ENCODE peak calls at places on chromosomes 12 and 14, in six cellular contexts. N is GM12878, B is HepG2, S is H1, K is HCT116, M is SK-N-SH. D is an unnamed sample.
A peak's percentile ranks its signal among the peaks of the same experiment; 100 is the strongest.

GRCh38 chr14:58072288-58073071 is 79.5 kb downstream of the ARMH4 start:
- DNase-seq in N (peak; percentile 13), B (peak; percentile 56), S (peak; percentile 65), K (peak; percentile 65), M (peak; percentile 46), D (peak; percentile 79)

GRCh38 chr12:49055978-49056754 is 4.4 kb downstream of the KMT2D start:
- DNase-seq in N (peak; percentile 65), B (peak; percentile 62), S (no peak), K (peak; percentile 35), M (peak; percentile 81), D (peak; percentile 68)

GRCh38 chr12:1911598-1912575 is 6.6 kb downstream of the CACNA2D4 start:
- DNase-seq in N (no peak), B (no peak), S (peak; percentile 40), K (no peak), M (peak; percentile 16), D (no peak)

GRCh38 chr12:110721570-110721969 is 21.1 kb downstream of the PPP1CC start:
- DNase-seq in N (no peak), B (no peak), S (no peak), K (no peak), M (no peak), D (no peak)

GRCh38 chr14:50225067-50225973 is 6.1 kb downstream of the SOS2 start:
- DNase-seq in N (no peak), B (peak; percentile 16), S (no peak), K (no peak), M (peak; percentile 16), D (no peak)

GRCh38 chr12:124152733-124153132 is 142.2 kb upstream of the RFLNA start:
- DNase-seq in N (no peak), B (no peak), S (no peak), K (no peak), M (no peak), D (no peak)

GRCh38 chr12:120630139-120630895 is 10.1 kb upstream of the CABP1 start:
- DNase-seq in N (no peak), B (no peak), S (no peak), K (no peak), M (peak; percentile 61), D (no peak)

GRCh38 chr14:21467620-21468019 is 9.1 kb downstream of the RAB2B start:
- DNase-seq in N (no peak), B (no peak), S (no peak), K (no peak), M (no peak), D (no peak)

GRCh38 chr12:111437816-111438454 is 32.2 kb downstream of the SH2B3 start:
- DNase-seq in N (no peak), B (no peak), S (no peak), K (no peak), M (no peak), D (no peak)

GRCh38 chr14:71551291-71551955 is 380.8 kb upstream of the RGS6 start:
- DNase-seq in N (no peak), B (no peak), S (no peak), K (no peak), M (no peak), D (peak; percentile 35)

GRCh38 chr14:65100905-65101541 is 1.3 kb downstream of the MAX start:
- DNase-seq in N (no peak), B (no peak), S (no peak), K (no peak), M (no peak), D (no peak)

DNA sequence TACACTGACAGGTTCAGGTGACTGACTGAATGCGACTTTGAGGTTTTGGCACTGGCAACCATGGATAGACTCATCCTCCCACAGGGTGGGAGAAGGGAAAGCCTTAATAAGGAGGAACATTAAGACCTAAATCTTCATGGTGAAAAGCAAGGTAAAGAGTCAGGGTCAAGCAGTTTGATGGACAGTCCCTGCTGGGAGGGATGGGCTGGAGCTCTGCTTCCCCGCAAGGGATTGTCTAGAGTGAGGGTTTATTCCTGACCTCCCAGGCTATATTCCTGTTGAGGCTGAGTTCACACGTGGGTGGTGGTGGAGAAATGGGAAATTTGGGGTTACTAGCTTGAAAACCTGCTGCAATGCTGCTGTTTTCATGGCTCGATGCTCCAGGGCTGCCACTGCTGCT is 9.4 kb upstream of the STAC3 start:
- DNase-seq in N (no peak), B (no peak), S (no peak), K (no peak), M (no peak), D (no peak)
- TF ChIP-seq JUND in N (no peak), B (no peak), S (no peak), K (no peak), M (no peak), D (no peak)

DNA sequence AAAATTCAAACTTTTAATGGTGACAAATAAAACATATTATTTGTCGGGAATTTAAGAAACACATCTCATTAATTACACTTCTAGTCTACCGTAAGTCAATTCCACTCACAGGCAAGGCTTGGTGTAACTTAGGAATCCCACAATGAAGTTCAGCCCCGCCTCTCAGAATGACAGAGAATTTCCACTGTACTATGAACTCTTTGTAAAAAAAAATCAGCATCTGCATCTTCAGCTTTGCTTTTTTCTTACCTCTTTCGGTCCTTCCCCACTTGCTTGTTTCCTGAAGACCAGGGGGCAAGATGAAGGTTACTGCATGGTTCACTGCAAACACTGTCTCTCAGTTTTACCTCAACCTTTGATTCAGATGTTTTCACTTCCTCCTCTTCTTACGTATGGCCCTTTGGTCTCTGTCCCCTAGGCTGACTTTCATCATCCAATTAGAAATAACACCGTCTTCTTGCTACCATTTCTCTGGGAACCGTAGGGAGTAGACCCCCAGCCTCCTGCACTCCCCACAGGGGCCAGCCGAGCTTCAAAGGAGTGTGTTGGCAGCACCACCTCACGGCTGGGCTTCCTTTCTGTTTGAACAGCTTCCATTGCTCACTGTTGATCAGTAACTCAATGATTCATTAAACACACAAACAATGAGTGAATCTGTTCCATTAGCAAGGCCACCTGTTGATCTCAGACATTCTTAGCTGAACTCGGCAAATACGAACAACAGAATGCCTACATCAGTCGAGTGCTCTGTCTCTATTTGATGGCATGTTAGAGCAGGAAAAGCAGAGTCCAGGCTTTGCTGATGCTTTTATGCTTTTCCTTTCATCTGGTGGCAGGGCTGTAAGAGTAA is 343.0 kb downstream of the BMP4 start:
- DNase-seq in N (peak; percentile 98), B (peak; percentile 100), S (no peak), K (peak; percentile 86), M (no peak), D (no peak)
- TF ChIP-seq JUND in N (peak; percentile 54), B (peak; percentile 99), S (no peak), K (peak; percentile 92), M (no peak), D (no peak)

DNA sequence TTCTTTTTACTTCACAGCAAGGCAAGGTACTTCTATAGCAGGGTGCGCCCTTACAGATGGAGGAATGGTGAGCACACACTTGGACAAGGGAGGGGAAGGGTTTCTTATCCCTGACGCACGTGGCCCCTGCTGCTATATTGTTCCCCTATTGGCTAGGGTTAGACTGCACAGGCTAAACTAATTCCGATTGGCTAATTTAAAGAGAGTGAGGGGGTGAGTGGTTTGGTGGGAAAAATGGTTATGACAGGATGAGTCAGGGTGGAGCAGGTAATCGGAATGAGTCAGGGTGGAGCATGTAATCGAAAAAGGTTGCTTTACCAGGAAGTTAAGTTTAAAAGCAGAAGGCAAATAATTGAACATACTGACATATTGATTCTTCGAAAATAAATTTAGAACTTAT is 23.7 kb upstream of the RAB21 start:
- DNase-seq in N (no peak), B (no peak), S (no peak), K (no peak), M (no peak), D (no peak)
- TF ChIP-seq JUND in N (no peak), B (no peak), S (no peak), K (no peak), M (no peak), D (no peak)

GRCh38 chr12:57521475-57522018 is 1.1 kb upstream of the MBD6 start:
- DNase-seq in N (no peak), B (peak; percentile 72), S (peak; percentile 62), K (no peak), M (no peak), D (peak; percentile 88)
- TF ChIP-seq JUND in N (no peak), B (no peak), S (no peak), K (no peak), M (no peak), D (no peak)

GRCh38 chr12:24977060-24977459 is 28.2 kb upstream of the BCAT1 start:
- DNase-seq in N (no peak), B (no peak), S (no peak), K (no peak), M (no peak), D (no peak)

GRCh38 chr12:24979971-24980730 is 31.2 kb upstream of the BCAT1 start:
- DNase-seq in N (no peak), B (peak; percentile 6), S (no peak), K (no peak), M (no peak), D (no peak)

GRCh38 chr12:24982250-24982649 is 33.3 kb upstream of the BCAT1 start:
- DNase-seq in N (no peak), B (no peak), S (no peak), K (no peak), M (no peak), D (no peak)

GRCh38 chr12:24977711-24978110 is 28.8 kb upstream of the BCAT1 start:
- DNase-seq in N (no peak), B (no peak), S (no peak), K (no peak), M (no peak), D (no peak)

DNA sequence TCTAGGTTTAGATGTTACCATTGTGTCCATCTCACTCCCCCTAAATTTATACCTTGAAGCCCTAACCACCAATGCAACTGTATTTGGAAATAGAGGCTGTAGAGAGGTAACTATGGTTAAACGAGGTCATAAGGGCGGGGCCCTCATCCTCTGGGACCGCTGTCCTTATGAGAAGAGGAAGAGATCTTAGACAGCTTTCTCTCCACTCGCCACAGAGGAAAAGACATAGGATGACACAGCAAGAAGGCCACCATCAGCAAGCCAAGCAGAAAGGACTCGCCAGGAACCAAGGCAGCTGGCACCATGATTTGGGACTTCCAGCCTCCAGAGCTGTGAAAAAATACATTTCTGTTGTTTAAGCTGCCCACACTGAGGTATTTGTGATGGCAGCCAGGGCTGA is 30.4 kb upstream of the BCAT1 start:
- DNase-seq in N (no peak), B (no peak), S (no peak), K (no peak), M (no peak), D (no peak)
- TF ChIP-seq JUND in N (no peak), B (no peak), S (no peak), K (no peak), M (no peak), D (no peak)

GRCh38 chr12:5492562-5492961 is 60.7 kb downstream of the NTF3 start:
- DNase-seq in N (no peak), B (no peak), S (no peak), K (no peak), M (no peak), D (no peak)
- TF ChIP-seq JUND in N (no peak), B (no peak), S (no peak), K (no peak), M (no peak), D (no peak)

D was measured in T47D.